ENCODE peak calls at places on chromosomes 1 and 21, in five cellular contexts. One of them, this sample, is unnamed.

GRCh38 chr1:108559215-108560142 is at the start of gene EEIG2:
- DNase-seq in lower lobe of right lung: peak; percentile 90
- DNase-seq in A549: peak; percentile 85
- DNase-seq in endothelial cell: peak; percentile 98
- DNase-seq in glutamatergic neuron: peak; percentile 91
- DNase-seq in this sample: peak; percentile 87

GRCh38 chr21:14741237-14741636 is 195.1 kb upstream of the SAMSN1 start:
- DNase-seq in A549: no peak
- DNase-seq in endothelial cell: no peak
- DNase-seq in lower lobe of right lung: no peak
- DNase-seq in glutamatergic neuron: no peak
- DNase-seq in this sample: no peak

GRCh38 chr1:20551945-20552727 is at the start of gene FAM43B:
- DNase-seq in lower lobe of right lung: no peak
- DNase-seq in endothelial cell: peak; percentile 73
- DNase-seq in A549: peak; percentile 62
- DNase-seq in glutamatergic neuron: peak; percentile 69
- DNase-seq in this sample: peak; percentile 60

GRCh38 chr1:224867715-224868114 is 61.8 kb upstream of the DNAH14 start:
- DNase-seq in A549: no peak
- DNase-seq in lower lobe of right lung: no peak
- DNase-seq in glutamatergic neuron: no peak
- DNase-seq in endothelial cell: no peak
- DNase-seq in this sample: no peak

GRCh38 chr21:16976132-16976666 is 536.6 kb upstream of the CXADR start:
- DNase-seq in endothelial cell: no peak
- DNase-seq in A549: no peak
- DNase-seq in glutamatergic neuron: no peak
- DNase-seq in lower lobe of right lung: no peak
- DNase-seq in this sample: no peak

GRCh38 chr1:186974774-186975181 is 146.0 kb downstream of the PLA2G4A start:
- DNase-seq in A549: peak; percentile 42
- DNase-seq in endothelial cell: no peak
- DNase-seq in glutamatergic neuron: no peak
- DNase-seq in lower lobe of right lung: no peak
- DNase-seq in this sample: no peak

GRCh38 chr1:88061106-88061829 is 622.8 kb upstream of the PKN2 start:
- DNase-seq in lower lobe of right lung: no peak
- DNase-seq in endothelial cell: peak; percentile 31
- DNase-seq in A549: peak; percentile 65
- DNase-seq in glutamatergic neuron: peak; percentile 62
- DNase-seq in this sample: peak; percentile 41

GRCh38 chr1:218346391-218347204 is 1.5 kb downstream of the TGFB2 start:
- DNase-seq in A549: no peak
- DNase-seq in lower lobe of right lung: no peak
- DNase-seq in glutamatergic neuron: peak; percentile 27
- DNase-seq in endothelial cell: peak; percentile 20
- DNase-seq in this sample: peak; percentile 8

GRCh38 chr21:37564924-37565529 is 198.5 kb downstream of the DYRK1A start:
- DNase-seq in lower lobe of right lung: no peak
- DNase-seq in glutamatergic neuron: no peak
- DNase-seq in endothelial cell: no peak
- DNase-seq in A549: peak; percentile 58
- DNase-seq in this sample: no peak

GRCh38 chr1:4108341-4108740 is 208.3 kb upstream of the C1orf174 start:
- DNase-seq in endothelial cell: no peak
- DNase-seq in lower lobe of right lung: no peak
- DNase-seq in A549: no peak
- DNase-seq in glutamatergic neuron: no peak
- DNase-seq in this sample: no peak

GRCh38 chr1:180250883-180251509 is 20.9 kb downstream of the LHX4 start:
- DNase-seq in endothelial cell: no peak
- DNase-seq in lower lobe of right lung: no peak
- DNase-seq in A549: no peak
- DNase-seq in glutamatergic neuron: no peak
- DNase-seq in this sample: no peak

GRCh38 chr1:69765941-69766340 is 198.2 kb downstream of the LRRC7 start:
- DNase-seq in A549: no peak
- DNase-seq in endothelial cell: no peak
- DNase-seq in glutamatergic neuron: no peak
- DNase-seq in lower lobe of right lung: no peak
- DNase-seq in this sample: no peak

GRCh38 chr1:220696863-220697231 is 6.7 kb downstream of the C1orf115 start:
- DNase-seq in A549: no peak
- DNase-seq in lower lobe of right lung: no peak
- DNase-seq in endothelial cell: no peak
- DNase-seq in glutamatergic neuron: no peak
- DNase-seq in this sample: no peak

GRCh38 chr21:46008893-46009635 is 27.5 kb downstream of the COL6A1 start:
- DNase-seq in endothelial cell: no peak
- DNase-seq in glutamatergic neuron: no peak
- DNase-seq in lower lobe of right lung: no peak
- DNase-seq in A549: no peak
- DNase-seq in this sample: no peak

GRCh38 chr1:12161324-12161661 is 5.5 kb upstream of the TNFRSF1B start:
- DNase-seq in lower lobe of right lung: no peak
- DNase-seq in endothelial cell: no peak
- DNase-seq in glutamatergic neuron: no peak
- DNase-seq in A549: no peak
- DNase-seq in this sample: no peak

GRCh38 chr1:233543338-233544255 is 70.3 kb upstream of the KCNK1 start:
- DNase-seq in glutamatergic neuron: no peak
- DNase-seq in A549: peak; percentile 89
- DNase-seq in endothelial cell: no peak
- DNase-seq in lower lobe of right lung: no peak
- DNase-seq in this sample: no peak

GRCh38 chr1:155272466-155273133 is 704 bp downstream of the CLK2 start:
- DNase-seq in glutamatergic neuron: no peak
- DNase-seq in lower lobe of right lung: no peak
- DNase-seq in A549: peak; percentile 72
- DNase-seq in endothelial cell: no peak
- DNase-seq in this sample: no peak

GRCh38 chr1:45526135-45526644 is 4.5 kb upstream of the PRDX1 start:
- DNase-seq in lower lobe of right lung: no peak
- DNase-seq in endothelial cell: no peak
- DNase-seq in glutamatergic neuron: no peak
- DNase-seq in A549: no peak
- DNase-seq in this sample: no peak

GRCh38 chr1:12339410-12339809 is 109.6 kb downstream of the VPS13D start:
- DNase-seq in endothelial cell: no peak
- DNase-seq in lower lobe of right lung: no peak
- DNase-seq in glutamatergic neuron: no peak
- DNase-seq in A549: no peak
- DNase-seq in this sample: no peak

GRCh38 chr1:150268342-150268705 is 492 bp downstream of the APH1A start:
- DNase-seq in glutamatergic neuron: no peak
- DNase-seq in lower lobe of right lung: peak; percentile 64
- DNase-seq in endothelial cell: peak; percentile 41
- DNase-seq in A549: peak; percentile 33
- DNase-seq in this sample: no peak

GRCh38 chr1:216224233-216224632 is 199.0 kb downstream of the USH2A start:
- DNase-seq in endothelial cell: no peak
- DNase-seq in lower lobe of right lung: no peak
- DNase-seq in glutamatergic neuron: no peak
- DNase-seq in A549: no peak
- DNase-seq in this sample: no peak

GRCh38 chr1:216216304-216216703 is 206.9 kb downstream of the USH2A start:
- DNase-seq in glutamatergic neuron: no peak
- DNase-seq in A549: no peak
- DNase-seq in lower lobe of right lung: no peak
- DNase-seq in endothelial cell: no peak
- DNase-seq in this sample: no peak

GRCh38 chr1:216223521-216223920 is 199.7 kb downstream of the USH2A start:
- DNase-seq in endothelial cell: no peak
- DNase-seq in A549: no peak
- DNase-seq in glutamatergic neuron: no peak
- DNase-seq in lower lobe of right lung: no peak
- DNase-seq in this sample: no peak

GRCh38 chr1:216222302-216222701 is 200.9 kb downstream of the USH2A start:
- DNase-seq in glutamatergic neuron: no peak
- DNase-seq in lower lobe of right lung: no peak
- DNase-seq in endothelial cell: no peak
- DNase-seq in A549: no peak
- DNase-seq in this sample: no peak

DNA sequence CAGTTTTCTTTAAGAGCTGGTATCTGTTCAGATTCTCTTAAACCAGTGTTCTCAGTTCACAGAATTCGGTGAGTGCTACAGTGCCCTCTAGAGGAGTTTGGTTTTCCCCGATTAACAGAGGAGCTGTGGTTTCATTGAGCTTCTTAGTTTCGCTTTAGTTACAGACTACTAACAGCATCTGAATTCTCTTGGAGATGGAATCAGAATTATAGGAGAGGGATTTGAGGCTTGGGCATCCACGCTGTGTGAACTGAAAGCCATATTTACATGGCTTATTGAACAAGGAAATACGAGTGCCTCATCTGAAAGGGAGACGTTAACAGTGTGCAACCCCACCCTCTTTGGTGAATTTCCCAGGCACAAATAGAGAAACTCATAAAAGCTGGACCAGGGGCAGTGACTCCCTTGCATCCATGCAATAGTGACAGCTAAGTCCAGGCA is 202.0 kb downstream of the USH2A start:
- DNase-seq in lower lobe of right lung: no peak
- DNase-seq in endothelial cell: peak; percentile 51
- DNase-seq in A549: peak; percentile 66
- DNase-seq in glutamatergic neuron: peak; percentile 22
- DNase-seq in this sample: peak; percentile 51
- TF ChIP-seq CTCF in lower lobe of right lung: peak; percentile 61
- TF ChIP-seq CTCF in endothelial cell: peak; percentile 55
- TF ChIP-seq CTCF in A549: peak; percentile 76
- TF ChIP-seq CTCF in glutamatergic neuron: peak; percentile 57
- TF ChIP-seq CTCF in this sample: peak; percentile 78

GRCh38 chr1:162292422-162292849 is 84.2 kb downstream of the SPATA46 start:
- DNase-seq in A549: no peak
- DNase-seq in glutamatergic neuron: no peak
- DNase-seq in lower lobe of right lung: no peak
- DNase-seq in endothelial cell: no peak
- DNase-seq in this sample: no peak
- TF ChIP-seq CTCF in A549: no peak
- TF ChIP-seq CTCF in glutamatergic neuron: no peak
- TF ChIP-seq CTCF in lower lobe of right lung: no peak
- TF ChIP-seq CTCF in endothelial cell: no peak
- TF ChIP-seq CTCF in this sample: no peak

GRCh38 chr1:13807213-13807612 is 107.2 kb downstream of the PRDM2 start:
- DNase-seq in lower lobe of right lung: no peak
- DNase-seq in glutamatergic neuron: peak; percentile 73
- DNase-seq in A549: peak; percentile 22
- DNase-seq in endothelial cell: peak; percentile 70
- DNase-seq in this sample: peak; percentile 43
- TF ChIP-seq CTCF in lower lobe of right lung: peak; percentile 20
- TF ChIP-seq CTCF in glutamatergic neuron: peak; percentile 31
- TF ChIP-seq CTCF in A549: no peak
- TF ChIP-seq CTCF in endothelial cell: peak; percentile 36
- TF ChIP-seq CTCF in this sample: peak; percentile 54

GRCh38 chr1:13714851-13715250 is 14.9 kb downstream of the PRDM2 start:
- DNase-seq in endothelial cell: no peak
- DNase-seq in A549: no peak
- DNase-seq in lower lobe of right lung: no peak
- DNase-seq in glutamatergic neuron: no peak
- DNase-seq in this sample: no peak
- TF ChIP-seq CTCF in endothelial cell: peak; percentile 72
- TF ChIP-seq CTCF in A549: no peak
- TF ChIP-seq CTCF in lower lobe of right lung: no peak
- TF ChIP-seq CTCF in glutamatergic neuron: peak; percentile 67
- TF ChIP-seq CTCF in this sample: peak; percentile 54

GRCh38 chr1:22319608-22320007 is 132.0 kb upstream of the ZBTB40 start:
- DNase-seq in endothelial cell: no peak
- DNase-seq in glutamatergic neuron: no peak
- DNase-seq in lower lobe of right lung: no peak
- DNase-seq in A549: no peak
- DNase-seq in this sample: no peak

GRCh38 chr1:22315315-22316078 is 136.2 kb upstream of the ZBTB40 start:
- DNase-seq in A549: no peak
- DNase-seq in lower lobe of right lung: no peak
- DNase-seq in endothelial cell: no peak
- DNase-seq in glutamatergic neuron: no peak
- DNase-seq in this sample: no peak

GRCh38 chr1:22317920-22318243 is 133.8 kb upstream of the ZBTB40 start:
- DNase-seq in lower lobe of right lung: no peak
- DNase-seq in glutamatergic neuron: no peak
- DNase-seq in A549: no peak
- DNase-seq in endothelial cell: no peak
- DNase-seq in this sample: no peak

GRCh38 chr1:22318279-22318983 is 133.2 kb upstream of the ZBTB40 start:
- DNase-seq in lower lobe of right lung: no peak
- DNase-seq in endothelial cell: peak; percentile 32
- DNase-seq in glutamatergic neuron: peak; percentile 87
- DNase-seq in A549: no peak
- DNase-seq in this sample: peak; percentile 67

GRCh38 chr1:22317231-22317919 is 134.3 kb upstream of the ZBTB40 start:
- DNase-seq in lower lobe of right lung: no peak
- DNase-seq in glutamatergic neuron: peak; percentile 74
- DNase-seq in endothelial cell: peak; percentile 73
- DNase-seq in A549: peak; percentile 25
- DNase-seq in this sample: peak; percentile 51
- TF ChIP-seq CTCF in lower lobe of right lung: peak; percentile 43
- TF ChIP-seq CTCF in glutamatergic neuron: peak; percentile 81
- TF ChIP-seq CTCF in endothelial cell: peak; percentile 86
- TF ChIP-seq CTCF in A549: peak; percentile 27
- TF ChIP-seq CTCF in this sample: peak; percentile 66

GRCh38 chr1:156427858-156428257 is 58.8 kb downstream of the RHBG start:
- DNase-seq in A549: no peak
- DNase-seq in lower lobe of right lung: no peak
- DNase-seq in endothelial cell: no peak
- DNase-seq in glutamatergic neuron: no peak
- DNase-seq in this sample: no peak
- TF ChIP-seq CTCF in A549: no peak
- TF ChIP-seq CTCF in lower lobe of right lung: no peak
- TF ChIP-seq CTCF in endothelial cell: no peak
- TF ChIP-seq CTCF in glutamatergic neuron: no peak
- TF ChIP-seq CTCF in this sample: no peak